ENCODE peak calls at places on chromosomes 3 and 15, in five cellular contexts. J is H9, X is IMR-90, L is mesenchymal stem cell, V is H1. M is an unnamed sample.

GRCh38 chr3:106963446-106963845 is 413.8 kb upstream of the CCDC54 start:
- DNase-seq in J (no peak), X (peak; percentile 59), L (peak; percentile 64), V (no peak), M (no peak)

GRCh38 chr3:194329566-194329965 is 21.6 kb downstream of the CPN2 start:
- DNase-seq in L (no peak), J (no peak), X (no peak), V (no peak), M (no peak)

GRCh38 chr15:26443321-26443720 is 329.5 kb downstream of the GABRB3 start:
- DNase-seq in V (no peak), X (no peak), J (no peak), L (no peak), M (no peak)

GRCh38 chr3:39147711-39148115 is 5.7 kb downstream of the CSRNP1 start:
- DNase-seq in J (no peak), L (no peak), X (peak; percentile 55), V (no peak), M (no peak)

GRCh38 chr15:87648278-87648677 is 608.3 kb downstream of the NTRK3 start:
- DNase-seq in X (peak; percentile 41), V (no peak), J (no peak), L (no peak), M (no peak)

GRCh38 chr3:23816721-23817120 is 11.0 kb downstream of the UBE2E1 start:
- DNase-seq in X (no peak), J (no peak), L (no peak), V (no peak), M (no peak)

GRCh38 chr3:33438284-33438668 is 1.9 kb downstream of the UBP1 start:
- DNase-seq in L (peak; percentile 63), V (no peak), J (no peak), X (peak; percentile 66), M (no peak)

GRCh38 chr3:77091809-77092208 is 51.9 kb downstream of the ROBO2 start:
- DNase-seq in V (no peak), J (no peak), X (no peak), L (no peak), M (no peak)

GRCh38 chr3:29186982-29187718 is 93.7 kb upstream of the RBMS3 start:
- DNase-seq in X (peak; percentile 92), V (no peak), L (peak; percentile 77), J (no peak), M (no peak)

GRCh38 chr3:106929081-106929480 is 448.2 kb upstream of the CCDC54 start:
- DNase-seq in J (no peak), X (no peak), V (no peak), L (no peak), M (no peak)

GRCh38 chr15:29272219-29272618 is 2.6 kb upstream of the NSMCE3 start:
- DNase-seq in X (no peak), J (no peak), V (no peak), L (no peak), M (no peak)

GRCh38 chr15:94075349-94075748 is 156.0 kb upstream of the MCTP2 start:
- DNase-seq in X (peak; percentile 4), V (no peak), L (peak; percentile 68), J (no peak), M (no peak)

GRCh38 chr15:36080759-36081158 is 498.7 kb upstream of the CDIN1 start:
- DNase-seq in X (no peak), V (no peak), J (no peak), L (no peak), M (no peak)

GRCh38 chr15:74595271-74595670 is 20.4 kb upstream of the CLK3 start:
- DNase-seq in V (no peak), L (no peak), J (no peak), X (no peak), M (no peak)

GRCh38 chr3:10992017-10992945 is at the start of gene SLC6A1:
- DNase-seq in J (peak; percentile 66), V (no peak), L (no peak), X (no peak), M (peak; percentile 53)

GRCh38 chr3:157527471-157527881 is 24.3 kb upstream of the VEPH1 start:
- DNase-seq in X (peak; percentile 50), V (no peak), L (peak; percentile 34), J (no peak), M (no peak)

GRCh38 chr3:136042608-136043221 is 77.2 kb downstream of the PPP2R3A start:
- DNase-seq in L (peak; percentile 66), V (no peak), X (peak; percentile 70), J (no peak), M (peak; percentile 15)

GRCh38 chr15:76099388-76099787 is 39.6 kb downstream of the TMEM266 start:
- DNase-seq in L (no peak), J (no peak), X (no peak), V (no peak), M (no peak)

GRCh38 chr3:13574083-13574797 is 25.3 kb downstream of the FBLN2 start:
- DNase-seq in V (no peak), X (no peak), L (no peak), J (no peak), M (no peak)

GRCh38 chr15:49383266-49383665 is 39.8 kb upstream of the FGF7 start:
- DNase-seq in X (peak; percentile 75), L (peak; percentile 34), J (no peak), V (no peak), M (no peak)

GRCh38 chr15:39574416-39574815 is 6.5 kb upstream of the THBS1 start:
- DNase-seq in V (no peak), L (peak; percentile 60), J (no peak), X (no peak), M (no peak)

GRCh38 chr15:98937413-98938104 is 70.0 kb downstream of the PGPEP1L start:
- DNase-seq in V (no peak), L (no peak), J (no peak), X (no peak), M (no peak)

GRCh38 chr3:14537590-14538450 is 2.3 kb downstream of the GRIP2 start:
- DNase-seq in J (no peak), V (no peak), X (no peak), L (no peak), M (no peak)

GRCh38 chr3:46006646-46007045 is 11.0 kb upstream of the FYCO1 start:
- DNase-seq in L (peak; percentile 79), J (no peak), X (peak; percentile 79), V (no peak), M (no peak)

GRCh38 chr3:15325228-15325627 is 7.2 kb downstream of the SH3BP5 start:
- DNase-seq in J (peak; percentile 56), X (peak; percentile 85), V (peak; percentile 51), L (peak; percentile 41), M (no peak)

GRCh38 chr3:170610321-170610884 is 24.5 kb upstream of the SLC7A14 start:
- DNase-seq in L (no peak), X (no peak), V (no peak), J (no peak), M (no peak)

GRCh38 chr3:123331006-123331405 is 117.9 kb downstream of the ADCY5 start:
- DNase-seq in X (no peak), V (no peak), L (no peak), J (no peak), M (no peak)

GRCh38 chr3:73716418-73716817 is 91.7 kb upstream of the PDZRN3 start:
- DNase-seq in L (peak; percentile 51), V (no peak), X (peak; percentile 83), J (no peak), M (no peak)

GRCh38 chr3:63043631-63044030 is 168.4 kb upstream of the CADPS start:
- DNase-seq in X (no peak), L (no peak), V (no peak), J (no peak), M (no peak)

GRCh38 chr3:167887096-167887495 is 151.6 kb downstream of the SERPINI1 start:
- DNase-seq in J (no peak), V (no peak), L (peak; percentile 66), X (peak; percentile 4), M (no peak)

GRCh38 chr15:36784717-36785116 is 205.3 kb downstream of the CDIN1 start:
- DNase-seq in J (no peak), V (no peak), L (no peak), X (no peak), M (no peak)

GRCh38 chr15:95284933-95285401 is 1045.5 kb upstream of the NR2F2 start:
- DNase-seq in X (peak; percentile 70), J (no peak), L (peak; percentile 76), V (no peak), M (peak; percentile 51)

GRCh38 chr15:95286911-95287769 is 1043.4 kb upstream of the NR2F2 start:
- DNase-seq in L (no peak), J (peak; percentile 46), X (peak; percentile 44), V (no peak), M (peak; percentile 92)

GRCh38 chr15:95290376-95290973 is 1040.0 kb upstream of the NR2F2 start:
- DNase-seq in V (no peak), X (no peak), L (no peak), J (no peak), M (no peak)

GRCh38 chr15:95286316-95286880 is 1044.1 kb upstream of the NR2F2 start:
- DNase-seq in V (no peak), X (no peak), J (no peak), L (no peak), M (no peak)

DNA sequence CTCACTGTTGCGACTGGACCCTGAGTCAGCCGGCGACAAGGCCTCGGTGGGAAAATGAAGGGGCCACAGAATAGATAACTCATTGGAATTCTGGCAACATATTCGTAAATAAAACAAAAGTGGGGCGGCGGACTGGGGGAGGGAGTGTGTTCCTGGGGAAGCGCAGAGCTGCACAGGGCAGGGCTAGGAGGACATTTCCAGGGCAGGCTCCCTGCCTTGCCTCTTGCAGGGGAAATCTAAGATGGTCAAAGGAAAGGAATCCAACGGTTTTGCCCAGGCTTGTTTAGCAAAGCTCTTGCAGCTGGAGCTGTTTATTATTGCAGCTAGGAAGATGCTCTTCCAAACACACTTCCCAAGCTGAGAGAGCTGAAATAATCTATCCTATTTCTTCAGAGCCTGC is 1042.7 kb upstream of the NR2F2 start:
- DNase-seq in X (peak; percentile 65), L (no peak), J (no peak), V (no peak), M (no peak)
- H2BK15ac ChIP-seq in X (peak overlapping the region; percentile 26), L (no peak overlapping the region), J (no peak overlapping the region), V (no peak overlapping the region), M (no peak overlapping the region)

GRCh38 chr3:190534386-190534785 is 20.5 kb downstream of the IL1RAP start:
- DNase-seq in V (no peak), L (peak; percentile 75), J (no peak), X (no peak), M (no peak)

GRCh38 chr3:190534986-190535385 is 21.1 kb downstream of the IL1RAP start:
- DNase-seq in V (no peak), J (no peak), L (peak; percentile 26), X (no peak), M (no peak)

GRCh38 chr3:190532626-190533155 is 18.8 kb downstream of the IL1RAP start:
- DNase-seq in L (no peak), J (no peak), X (no peak), V (no peak), M (no peak)

GRCh38 chr3:190531406-190531805 is 17.5 kb downstream of the IL1RAP start:
- DNase-seq in J (no peak), L (peak; percentile 25), X (peak; percentile 32), V (no peak), M (no peak)

GRCh38 chr3:190533511-190534282 is 19.8 kb downstream of the IL1RAP start:
- DNase-seq in V (no peak), X (peak; percentile 93), J (no peak), L (peak; percentile 89), M (no peak)
- H2AFZ ChIP-seq in V (no peak overlapping the region), X (peak overlapping the region; percentile 87), J (no peak overlapping the region), L (peak overlapping the region; percentile 76), M (no peak overlapping the region)

GRCh38 chr3:58043933-58044332 is 35.7 kb downstream of the FLNB start:
- DNase-seq in V (no peak), X (peak; percentile 53), L (peak; percentile 63), J (no peak), M (no peak)
- H2BK15ac ChIP-seq in V (peak overlapping the region; percentile 77), X (peak overlapping the region; percentile 3), L (no peak overlapping the region), J (no peak overlapping the region), M (no peak overlapping the region)

GRCh38 chr15:69319384-69320375 is 21.0 kb downstream of the PAQR5 start:
- DNase-seq in J (no peak), L (no peak), X (no peak), V (no peak), M (no peak)
- H2AFZ ChIP-seq in J (no peak overlapping the region), L (no peak overlapping the region), X (no peak overlapping the region), V (no peak overlapping the region), M (no peak overlapping the region)

M was measured in neuronal stem cell.